ENCODE peak calls at places on chromosomes 11 and 22, in five cellular contexts. L, Y, J, N and Q are unnamed samples.

GRCh38 chr22:20428496-20429253 is 8.9 kb downstream of the SCARF2 start:
- DNase-seq in J (no peak), Y (no peak), N (no peak), L (no peak), Q (no peak)

GRCh38 chr11:83480251-83480650 is 194.1 kb upstream of the CCDC90B start:
- DNase-seq in J (no peak), N (no peak), Y (no peak), L (no peak), Q (no peak)

GRCh38 chr22:17334054-17334453 is 35.2 kb upstream of the CECR2 start:
- DNase-seq in L (no peak), Y (no peak), N (no peak), J (no peak), Q (no peak)

GRCh38 chr11:117646419-117646818 is 150.6 kb downstream of the DSCAML1 start:
- DNase-seq in Y (no peak), L (no peak), N (no peak), J (no peak), Q (no peak)

GRCh38 chr22:17541476-17541875 is 21.8 kb upstream of the SLC25A18 start:
- DNase-seq in J (no peak), N (no peak), L (no peak), Y (no peak), Q (no peak)

GRCh38 chr11:112784323-112785073 is 176.7 kb upstream of the NCAM1 start:
- DNase-seq in N (no peak), J (no peak), Y (no peak), L (no peak), Q (peak; percentile 28)

GRCh38 chr22:36440429-36441002 is 40.9 kb downstream of the TXN2 start:
- DNase-seq in J (no peak), L (no peak), N (no peak), Y (no peak), Q (no peak)

GRCh38 chr11:2717561-2717960 is 17.8 kb upstream of the KCNQ1OT1 start:
- DNase-seq in N (no peak), L (no peak), Y (no peak), J (no peak), Q (no peak)

GRCh38 chr11:15670520-15671070 is 555.9 kb downstream of the INSC start:
- DNase-seq in N (no peak), Y (no peak), L (no peak), J (no peak), Q (no peak)

GRCh38 chr11:19290356-19290755 is 49.6 kb upstream of the E2F8 start:
- DNase-seq in N (no peak), Y (no peak), J (no peak), L (no peak), Q (no peak)

GRCh38 chr11:23605001-23605400 is 744.7 kb upstream of the CCDC179 start:
- DNase-seq in Y (no peak), L (no peak), J (no peak), N (no peak), Q (no peak)

GRCh38 chr11:122862091-122862490 is 20.5 kb upstream of the JHY start:
- DNase-seq in L (no peak), J (no peak), N (no peak), Y (no peak), Q (no peak)

GRCh38 chr11:61131586-61131985 is 29.3 kb downstream of the CD5 start:
- DNase-seq in J (no peak), N (no peak), L (no peak), Y (no peak), Q (no peak)

GRCh38 chr11:135004495-135004894 is 592.5 kb upstream of the B3GAT1 start:
- DNase-seq in N (no peak), L (no peak), Y (no peak), J (no peak), Q (no peak)

GRCh38 chr11:99135508-99135907 is 114.8 kb downstream of the CNTN5 start:
- DNase-seq in J (no peak), N (no peak), Y (no peak), L (no peak), Q (no peak)

GRCh38 chr11:61964941-61965282 is 2.5 kb downstream of the FTH1 start:
- DNase-seq in L (no peak), Y (no peak), J (no peak), N (no peak), Q (no peak)

GRCh38 chr11:9600651-9601040 is 27.2 kb downstream of the WEE1 start:
- DNase-seq in Y (peak; percentile 63), J (peak; percentile 35), N (peak; percentile 32), L (no peak), Q (no peak)

GRCh38 chr11:61787928-61788491 is 4.4 kb downstream of the TMEM258 start:
- DNase-seq in L (peak; percentile 74), N (peak; percentile 75), Y (no peak), J (peak; percentile 48), Q (peak; percentile 90)

GRCh38 chr11:128417607-128418324 is 169.6 kb downstream of the ETS1 start:
- DNase-seq in L (no peak), J (no peak), N (no peak), Y (no peak), Q (no peak)

GRCh38 chr11:20050551-20051333 is 109.5 kb downstream of the DBX1 start:
- DNase-seq in J (no peak), Y (no peak), N (no peak), L (no peak), Q (peak; percentile 75)

GRCh38 chr11:117916956-117917355 is 12.2 kb downstream of the TMPRSS13 start:
- DNase-seq in L (no peak), N (no peak), J (no peak), Y (no peak), Q (no peak)

GRCh38 chr22:49827853-49828598 is at the start of gene BRD1:
- DNase-seq in N (no peak), Y (no peak), L (peak; percentile 70), J (no peak), Q (peak; percentile 74)

GRCh38 chr11:118581057-118581456 is 8.8 kb downstream of the ARCN1 start:
- DNase-seq in J (no peak), N (peak; percentile 7), Y (no peak), L (no peak), Q (no peak)

GRCh38 chr11:64226507-64227051 is 505 bp downstream of the NUDT22 start:
- DNase-seq in L (peak; percentile 60), Y (no peak), J (no peak), N (no peak), Q (peak; percentile 64)

GRCh38 chr22:19747574-19747973 is 13.0 kb upstream of the TBX1 start:
- DNase-seq in N (no peak), J (no peak), L (no peak), Y (no peak), Q (no peak)

GRCh38 chr11:64810891-64811272 is 531 bp upstream of the MEN1 start:
- DNase-seq in L (no peak), Y (no peak), J (no peak), N (no peak), Q (peak; percentile 79)

GRCh38 chr11:36719708-36720107 is 121.7 kb upstream of the RAG2 start:
- DNase-seq in N (no peak), J (no peak), Y (no peak), L (no peak), Q (no peak)

GRCh38 chr11:122317337-122317736 is 201.3 kb upstream of the BLID start:
- DNase-seq in N (no peak), L (no peak), J (no peak), Y (no peak), Q (no peak)

GRCh38 chr11:33774356-33775063 is at the start of gene FBXO3:
- DNase-seq in Y (no peak), J (peak; percentile 40), L (peak; percentile 90), N (peak; percentile 88), Q (peak; percentile 97)
- TF ChIP-seq EZH2 in Y (no peak), J (no peak), L (no peak), N (no peak), Q (no peak)

DNA sequence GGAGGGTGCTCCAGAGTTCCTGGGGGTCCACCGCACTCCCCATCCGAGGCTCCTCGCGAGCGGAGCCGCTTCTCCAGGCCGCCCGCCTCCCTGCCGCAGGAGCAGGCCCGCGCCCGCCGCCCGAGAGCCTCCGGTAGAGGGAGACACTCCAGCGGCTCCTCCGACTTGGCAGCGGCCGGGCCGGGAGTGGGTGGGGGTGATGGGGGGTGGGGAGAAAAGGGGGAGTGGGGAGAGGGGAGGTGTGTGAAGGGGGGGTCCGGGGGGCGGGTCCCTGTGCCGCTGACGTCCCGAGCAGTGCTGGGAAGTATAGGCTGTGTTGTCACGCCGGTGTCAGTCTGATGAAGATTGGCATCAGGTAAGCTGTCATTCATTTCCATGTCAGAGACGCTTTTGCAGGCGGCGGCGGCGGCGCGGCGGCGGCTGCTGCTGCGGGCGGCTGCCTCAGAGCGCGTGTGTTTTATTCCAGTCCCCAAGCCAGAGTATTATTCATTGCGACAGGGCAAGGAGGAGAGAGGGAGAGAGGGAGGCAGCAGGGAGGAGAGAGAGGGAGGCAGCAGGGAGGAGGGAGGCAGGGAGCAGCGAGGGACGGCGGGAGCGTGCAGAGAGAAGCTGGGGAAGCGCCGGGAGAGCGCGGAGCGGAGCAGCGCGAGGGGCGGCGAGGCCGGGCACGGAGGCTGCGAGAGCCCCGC is at the start of gene PKNOX2:
- DNase-seq in J (peak; percentile 3), N (peak; percentile 93), Y (no peak), L (peak; percentile 48), Q (peak; percentile 91)
- TF ChIP-seq POLR2AphosphoS5 in J (no peak), N (no peak), Y (no peak), L (no peak), Q (no peak)

GRCh38 chr11:67269401-67270255 is 3.4 kb downstream of the GRK2 start:
- DNase-seq in J (no peak), Y (no peak), N (no peak), L (no peak), Q (no peak)

GRCh38 chr11:67272327-67273259 is 6.3 kb downstream of the GRK2 start:
- DNase-seq in Y (no peak), L (no peak), J (no peak), N (no peak), Q (no peak)

GRCh38 chr11:67270256-67271211 is 4.3 kb downstream of the GRK2 start:
- DNase-seq in Y (no peak), L (no peak), J (no peak), N (peak; percentile 73), Q (peak; percentile 82)

GRCh38 chr11:67271548-67272284 is 5.4 kb downstream of the GRK2 start:
- DNase-seq in N (no peak), L (no peak), Y (peak; percentile 39), J (no peak), Q (no peak)

GRCh38 chr11:67271212-67271547 is 4.9 kb downstream of the GRK2 start:
- DNase-seq in L (no peak), N (no peak), Y (no peak), J (no peak), Q (no peak)
- H3K4me1 ChIP-seq in L (peaks cover 87% of the 10 kb centered on the region), N (peaks cover 26% of the 10 kb centered on the region), Y (peaks cover 68% of the 10 kb centered on the region), J (peaks cover 5% of the 10 kb centered on the region), Q (peaks cover 23% of the 10 kb centered on the region)

GRCh38 chr11:66727282-66727882 is 1.6 kb downstream of the SPTBN2 start:
- DNase-seq in Y (no peak), L (peak; percentile 69), J (no peak), N (peak; percentile 71), Q (peak; percentile 61)

GRCh38 chr11:66725646-66726045 is 3.4 kb downstream of the SPTBN2 start:
- DNase-seq in J (no peak), Y (no peak), L (no peak), N (no peak), Q (peak; percentile 21)

GRCh38 chr11:66727883-66728759 is 895 bp downstream of the SPTBN2 start:
- DNase-seq in N (peak; percentile 79), Y (no peak), L (peak; percentile 49), J (no peak), Q (peak; percentile 56)

GRCh38 chr11:66729447-66729846 is 431 bp upstream of the SPTBN2 start:
- DNase-seq in Y (no peak), J (no peak), L (no peak), N (no peak), Q (no peak)

GRCh38 chr11:66728760-66729385 is at the start of gene SPTBN2:
- DNase-seq in J (no peak), L (peak; percentile 75), Y (no peak), N (no peak), Q (peak; percentile 82)
- TF ChIP-seq EZH2 in J (no peak), L (no peak), Y (no peak), N (peak; percentile 46), Q (peak; percentile 63)

GRCh38 chr11:27700351-27701261 is at the start of gene BDNF:
- DNase-seq in L (no peak), N (peak; percentile 73), Y (no peak), J (no peak), Q (peak; percentile 72)
- TF ChIP-seq POLR2AphosphoS5 in L (no peak), N (no peak), Y (no peak), J (peak; percentile 73), Q (no peak)